ENCODE peak calls at places on chromosomes 5 and 9, in nine cellular contexts. J, Y, D, A, T, S, K, M and V are unnamed samples.

GRCh38 chr9:87515086-87515485 is 17.4 kb downstream of the DAPK1 start:
- DNase-seq in J (no peak), M (no peak), S (no peak), A (no peak), Y (no peak), D (no peak), K (no peak), T (no peak), V (no peak)

GRCh38 chr9:136625101-136626065 is 37.3 kb upstream of the EGFL7 start:
- DNase-seq in D (no peak), T (peak), S (peak), J (peak), A (no peak), Y (no peak), K (peak), M (peak), V (no peak)

GRCh38 chr5:60578295-60578694 is 121.7 kb downstream of the DEPDC1B start:
- DNase-seq in K (no peak), J (no peak), Y (no peak), D (no peak), T (no peak), A (no peak), S (no peak), M (no peak), V (no peak)

GRCh38 chr9:69044226-69045219 is 9.0 kb downstream of the FXN start:
- DNase-seq in S (peak), A (no peak), J (peak), D (no peak), K (no peak), T (peak), Y (no peak), M (no peak), V (no peak)

GRCh38 chr5:142063878-142064331 is 44.7 kb upstream of the NDFIP1 start:
- DNase-seq in D (peak), J (peak), K (peak), Y (no peak), M (peak), A (peak), T (peak), S (peak), V (no peak)

GRCh38 chr9:93121316-93122241 is 12.5 kb downstream of the NINJ1 start:
- DNase-seq in A (peak), K (no peak), D (no peak), Y (peak), S (no peak), T (no peak), M (no peak), J (no peak), V (no peak)

GRCh38 chr9:88342246-88342645 is 46.0 kb upstream of the SPIN1 start:
- DNase-seq in T (no peak), D (no peak), S (peak), Y (no peak), K (no peak), M (no peak), J (no peak), A (no peak), V (no peak)

GRCh38 chr5:93186031-93186682 is 394.9 kb downstream of the NR2F1-AS1 start:
- DNase-seq in J (no peak), S (peak), Y (no peak), K (no peak), D (no peak), A (no peak), T (no peak), M (peak), V (no peak)

GRCh38 chr5:14900661-14901461 is 29.3 kb upstream of the ANKH start:
- DNase-seq in K (no peak), M (peak), S (peak), D (no peak), Y (no peak), A (no peak), J (peak), T (no peak), V (no peak)

GRCh38 chr5:15621094-15621493 is 121.1 kb downstream of the FBXL7 start:
- DNase-seq in T (no peak), K (no peak), J (no peak), M (peak), D (no peak), S (peak), Y (no peak), A (no peak), V (no peak)

GRCh38 chr5:138276402-138277054 is 2.1 kb upstream of the GFRA3 start:
- DNase-seq in T (no peak), K (no peak), J (no peak), A (no peak), D (no peak), M (no peak), S (no peak), Y (no peak), V (no peak)

GRCh38 chr9:120705174-120705573 is 9.1 kb downstream of the MEGF9 start:
- DNase-seq in Y (no peak), D (no peak), K (no peak), A (no peak), J (no peak), M (no peak), T (no peak), S (no peak), V (no peak)

GRCh38 chr5:75055727-75056144 is 3.4 kb upstream of the GCNT4 start:
- DNase-seq in J (no peak), K (no peak), Y (no peak), S (peak), M (peak), T (no peak), A (no peak), D (no peak), V (no peak)

GRCh38 chr9:78004478-78005229 is 27.0 kb downstream of the GNAQ start:
- DNase-seq in J (no peak), S (no peak), K (no peak), A (no peak), T (peak), D (no peak), M (peak), Y (no peak), V (no peak)

GRCh38 chr5:36874465-36874864 is 2.1 kb upstream of the NIPBL start:
- DNase-seq in K (no peak), J (peak), D (no peak), A (no peak), T (no peak), S (no peak), M (no peak), Y (no peak), V (no peak)

GRCh38 chr5:128532776-128533175 is 5.3 kb downstream of the FBN2 start:
- DNase-seq in D (no peak), J (no peak), Y (no peak), M (no peak), S (no peak), T (no peak), K (no peak), A (no peak), V (no peak)

GRCh38 chr9:33116855-33117254 is 40.4 kb upstream of the SMU1 start:
- DNase-seq in Y (peak), A (no peak), J (peak), S (peak), K (no peak), M (no peak), D (no peak), T (no peak), V (no peak)

GRCh38 chr9:32579706-32580331 is 6.9 kb upstream of the NDUFB6 start:
- DNase-seq in D (peak), A (peak), S (peak), T (peak), K (peak), M (peak), Y (peak), J (peak), V (peak)

GRCh38 chr5:35920890-35921289 is 17.5 kb downstream of the CAPSL start:
- DNase-seq in A (no peak), T (no peak), D (peak), M (no peak), J (peak), S (no peak), Y (no peak), K (no peak), V (no peak)

GRCh38 chr9:37485389-37486255 is at the start of gene POLR1E:
- DNase-seq in M (peak), J (peak), T (peak), D (peak), K (peak), A (peak), Y (peak), S (peak), V (peak)

GRCh38 chr5:80668016-80668969 is 13.5 kb upstream of the DHFR start:
- DNase-seq in S (no peak), T (peak), M (no peak), D (no peak), A (no peak), K (no peak), J (no peak), Y (peak), V (peak)

GRCh38 chr5:149697001-149697400 is 33.1 kb upstream of the PPARGC1B start:
- DNase-seq in D (no peak), M (peak), K (no peak), A (no peak), J (no peak), T (no peak), Y (no peak), S (peak), V (no peak)

GRCh38 chr9:122212473-122213004 is 16.2 kb downstream of the LHX6 start:
- DNase-seq in D (no peak), K (no peak), T (no peak), M (no peak), Y (no peak), A (no peak), J (no peak), S (no peak), V (no peak)

GRCh38 chr9:122214507-122214906 is 14.2 kb downstream of the LHX6 start:
- DNase-seq in J (no peak), S (no peak), K (no peak), M (no peak), A (no peak), D (no peak), T (no peak), Y (no peak), V (no peak)

GRCh38 chr9:122215663-122216062 is 13.1 kb downstream of the LHX6 start:
- DNase-seq in K (no peak), S (no peak), D (no peak), Y (no peak), A (no peak), J (no peak), T (no peak), M (no peak), V (no peak)

GRCh38 chr9:122213102-122213588 is 15.6 kb downstream of the LHX6 start:
- DNase-seq in K (no peak), M (no peak), T (no peak), Y (no peak), J (no peak), S (no peak), D (no peak), A (no peak), V (no peak)

GRCh38 chr9:122213589-122214413 is 15.0 kb downstream of the LHX6 start:
- DNase-seq in K (peak), T (peak), M (no peak), J (peak), S (no peak), A (peak), Y (peak), D (peak), V (peak)
- TF ChIP-seq CTCF in K (no peak), T (no peak), M (peak), J (no peak), S (no peak), A (no peak), Y (no peak), D (no peak), V (no peak)

GRCh38 chr9:34377402-34377741 is 674 bp upstream of the MYORG start:
- DNase-seq in K (no peak), J (peak), A (no peak), Y (peak), S (no peak), T (peak), M (no peak), D (no peak), V (no peak)

GRCh38 chr9:34374339-34374738 is 2.4 kb downstream of the MYORG start:
- DNase-seq in A (no peak), J (no peak), T (no peak), K (no peak), S (no peak), Y (no peak), D (no peak), M (no peak), V (no peak)

GRCh38 chr9:34376596-34377401 is at the start of gene MYORG:
- DNase-seq in T (peak), J (peak), Y (peak), M (peak), S (peak), D (peak), K (peak), A (peak), V (peak)

GRCh38 chr9:34374905-34375552 is 1.7 kb downstream of the MYORG start:
- DNase-seq in A (no peak), K (peak), D (no peak), J (no peak), M (no peak), T (peak), S (no peak), Y (no peak), V (no peak)

GRCh38 chr9:34375901-34376595 is 650 bp downstream of the MYORG start:
- DNase-seq in T (peak), M (no peak), D (no peak), J (peak), A (peak), K (peak), S (peak), Y (peak), V (peak)
- TF ChIP-seq CTCF in T (no peak), M (no peak), D (peak), J (peak), A (peak), K (peak), S (no peak), Y (peak), V (no peak)

DNA sequence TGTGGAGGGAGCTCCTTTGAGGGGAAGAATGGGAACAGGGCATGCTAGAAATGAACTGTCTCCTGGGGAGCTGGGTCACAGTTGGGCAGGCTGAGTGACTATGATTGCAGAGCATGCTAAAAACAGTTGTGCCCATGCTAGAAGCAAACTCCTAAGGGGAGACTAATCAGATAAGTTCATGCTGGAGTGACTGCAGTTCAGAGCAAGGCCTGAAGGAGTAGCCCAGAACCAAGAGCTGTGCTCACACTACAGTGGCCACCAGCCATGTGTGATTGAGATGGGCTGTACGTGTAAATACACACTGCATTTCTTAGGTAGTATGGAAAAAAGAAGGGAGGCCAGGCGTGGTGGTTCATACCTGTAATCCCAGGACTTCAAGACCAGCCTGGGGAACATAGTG is 10.3 kb upstream of the AK1 start:
- DNase-seq in S (no peak), A (no peak), J (peak), K (no peak), Y (no peak), T (no peak), M (no peak), D (no peak), V (no peak)
- TF ChIP-seq CTCF in S (peak), A (no peak), J (no peak), K (no peak), Y (peak), T (no peak), M (peak), D (peak), V (no peak)

GRCh38 chr5:163350083-163350482 is 87.3 kb upstream of the CCNG1 start:
- DNase-seq in K (no peak), S (no peak), J (no peak), M (no peak), Y (no peak), D (no peak), A (no peak), T (no peak), V (no peak)
- TF ChIP-seq CTCF in K (no peak), S (peak), J (peak), M (no peak), Y (no peak), D (peak), A (no peak), T (no peak), V (no peak)

GRCh38 chr5:29697786-29698414 is 1495.6 kb upstream of the CDH6 start:
- DNase-seq in Y (no peak), A (no peak), J (peak), M (no peak), D (no peak), S (no peak), K (no peak), T (no peak), V (no peak)
- TF ChIP-seq CTCF in Y (no peak), A (no peak), J (no peak), M (no peak), D (peak), S (no peak), K (no peak), T (no peak), V (no peak)

DNA sequence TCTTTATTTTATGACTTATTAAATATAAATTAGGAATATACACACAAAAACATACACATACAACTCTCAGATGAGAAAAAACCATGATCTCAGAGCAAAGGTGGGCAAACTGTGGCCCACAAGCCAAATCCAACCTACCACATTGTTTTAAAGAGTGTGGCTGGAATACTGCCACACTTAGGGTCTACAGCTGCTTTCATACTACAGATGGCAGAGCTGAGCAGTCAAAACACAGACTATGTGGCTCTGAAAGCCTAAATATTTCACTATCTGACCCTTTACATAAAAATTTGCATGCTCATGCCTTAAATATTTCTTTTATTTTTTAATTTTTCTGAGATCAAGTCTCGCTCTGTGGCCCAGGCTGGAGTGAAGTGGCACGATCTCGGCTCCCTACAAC is 28.3 kb downstream of the LEAP2 start:
- DNase-seq in M (no peak), J (no peak), Y (no peak), A (no peak), S (no peak), T (no peak), D (no peak), K (no peak), V (no peak)
- TF ChIP-seq CTCF in M (peak), J (no peak), Y (no peak), A (no peak), S (no peak), T (no peak), D (no peak), K (no peak), V (no peak)

GRCh38 chr9:122016789-122017188 is 76.3 kb downstream of the TTLL11 start:
- DNase-seq in K (no peak), M (no peak), J (peak), Y (no peak), D (no peak), T (no peak), S (no peak), A (no peak), V (no peak)
- TF ChIP-seq CTCF in K (no peak), M (peak), J (peak), Y (no peak), D (peak), T (no peak), S (peak), A (no peak), V (no peak)

GRCh38 chr9:130417602-130418001 is 27.2 kb upstream of the ASS1 start:
- DNase-seq in M (no peak), A (no peak), D (no peak), Y (no peak), K (no peak), S (no peak), T (no peak), J (no peak), V (no peak)
- TF ChIP-seq CTCF in M (peak), A (no peak), D (peak), Y (no peak), K (no peak), S (no peak), T (no peak), J (no peak), V (no peak)